ENCODE peak calls at places on chromosomes 16 and 17, in eight cellular contexts. U is adrenal gland, T is H1, P is GM12878, K is HCT116, H is body of pancreas, E is tibial nerve, S is uterus. A is an unnamed sample. For H3K27me3, the result is how much of the 10 kb centered on the place peaks cover.

GRCh38 chr16:4414187-4414909 is 2.0 kb downstream of the CORO7 start:
- DNase-seq in S (no peak), K (no peak), T (no peak), P (peak), H (no peak), U (no peak), E (no peak), A (no peak)

GRCh38 chr17:79651751-79652150 is 40.9 kb upstream of the RBFOX3 start:
- DNase-seq in E (no peak), P (no peak), H (no peak), T (no peak), U (no peak), S (peak), K (no peak), A (no peak)

GRCh38 chr17:20228860-20229259 is 219.7 kb downstream of the SPECC1 start:
- DNase-seq in H (no peak), T (no peak), S (no peak), E (no peak), P (no peak), K (no peak), U (no peak), A (no peak)

GRCh38 chr17:43614560-43614959 is 47.2 kb downstream of the MEOX1 start:
- DNase-seq in K (no peak), H (no peak), E (no peak), U (no peak), P (no peak), S (no peak), T (no peak), A (no peak)

GRCh38 chr16:17803625-17804410 is 333.1 kb upstream of the XYLT1 start:
- DNase-seq in P (no peak), E (no peak), K (no peak), U (no peak), S (no peak), T (no peak), H (no peak), A (no peak)

GRCh38 chr16:67733734-67734470 is 14.8 kb upstream of the GFOD2 start:
- DNase-seq in T (no peak), S (no peak), E (no peak), U (no peak), K (no peak), H (no peak), P (no peak), A (no peak)

GRCh38 chr16:85166699-85167588 is 54.7 kb upstream of the CIBAR2 start:
- DNase-seq in T (no peak), E (no peak), P (no peak), H (peak), K (no peak), S (no peak), U (no peak), A (no peak)

GRCh38 chr17:31313982-31314787 is at the start of gene EVI2B:
- DNase-seq in E (no peak), H (no peak), K (no peak), U (peak), T (no peak), S (no peak), P (peak), A (no peak)

GRCh38 chr17:16920628-16921020 is 51.3 kb downstream of the TNFRSF13B start:
- DNase-seq in H (no peak), K (no peak), E (no peak), U (no peak), S (no peak), P (no peak), T (no peak), A (no peak)

GRCh38 chr17:14205992-14206461 is 30.6 kb downstream of the CDRT15 start:
- DNase-seq in U (no peak), H (peak), K (peak), T (no peak), P (no peak), E (no peak), S (no peak), A (peak)

GRCh38 chr17:46756061-46756735 is 62.3 kb downstream of the WNT3 start:
- DNase-seq in H (no peak), S (no peak), U (no peak), P (no peak), E (no peak), K (no peak), T (no peak), A (no peak)

GRCh38 chr16:84840687-84841627 is 21.2 kb downstream of the CRISPLD2 start:
- DNase-seq in H (no peak), S (no peak), P (no peak), E (no peak), U (no peak), T (no peak), K (no peak), A (no peak)

GRCh38 chr16:1470543-1471251 is 4.1 kb downstream of the CLCN7 start:
- DNase-seq in K (no peak), S (no peak), U (peak), H (no peak), E (no peak), T (no peak), P (no peak), A (no peak)

GRCh38 chr17:67293251-67294203 is 48.5 kb upstream of the HELZ start:
- DNase-seq in P (peak), T (peak), S (peak), H (peak), U (peak), K (peak), E (peak), A (peak)

GRCh38 chr16:23286131-23286532 is 16.0 kb upstream of the SCNN1B start:
- DNase-seq in T (no peak), E (no peak), P (no peak), U (no peak), S (no peak), K (no peak), H (no peak), A (no peak)

GRCh38 chr17:8421571-8421970 is 14.1 kb upstream of the NDEL1 start:
- DNase-seq in E (no peak), S (no peak), K (no peak), U (no peak), P (no peak), T (no peak), H (no peak), A (no peak)

GRCh38 chr16:55248494-55248893 is 75.5 kb upstream of the IRX6 start:
- DNase-seq in S (no peak), U (no peak), H (no peak), E (no peak), P (no peak), K (no peak), T (no peak), A (no peak)

GRCh38 chr16:85422374-85423185 is 190.5 kb upstream of the GSE1 start:
- DNase-seq in P (no peak), S (peak), U (no peak), H (peak), T (no peak), E (no peak), K (no peak), A (peak)

GRCh38 chr17:27946521-27946920 is 53.4 kb upstream of the LYRM9 start:
- DNase-seq in T (no peak), K (no peak), S (no peak), E (no peak), H (no peak), U (no peak), P (no peak), A (no peak)

GRCh38 chr17:19306160-19307111 is 56.1 kb downstream of the B9D1 start:
- DNase-seq in S (no peak), U (no peak), T (no peak), E (no peak), P (peak), K (no peak), H (no peak), A (peak)

GRCh38 chr17:7837375-7838290 is 3.6 kb downstream of the KDM6B start:
- DNase-seq in S (no peak), H (no peak), P (no peak), T (no peak), E (no peak), K (no peak), U (peak), A (no peak)

GRCh38 chr16:30068750-30069574 is 3.4 kb downstream of the ALDOA start:
- DNase-seq in E (no peak), U (peak), K (no peak), H (peak), P (no peak), T (no peak), S (no peak), A (no peak)

GRCh38 chr17:29212681-29213121 is 32.5 kb upstream of the MYO18A start:
- DNase-seq in K (no peak), S (no peak), T (no peak), P (no peak), E (no peak), H (no peak), U (peak), A (no peak)

GRCh38 chr16:81752876-81753227 is 26.2 kb upstream of the PLCG2 start:
- DNase-seq in E (no peak), S (no peak), T (no peak), H (no peak), U (no peak), K (no peak), P (no peak), A (no peak)

GRCh38 chr16:85746431-85747227 is 4.3 kb downstream of the C16orf74 start:
- DNase-seq in E (no peak), P (no peak), K (peak), S (no peak), H (no peak), T (peak), U (no peak), A (no peak)

GRCh38 chr17:50798424-50799344 is 31.4 kb upstream of the ANKRD40CL start:
- DNase-seq in P (no peak), U (no peak), K (no peak), E (no peak), T (no peak), S (no peak), H (no peak), A (no peak)

GRCh38 chr17:51005768-51006167 is 114.9 kb downstream of the SPAG9 start:
- DNase-seq in U (no peak), P (no peak), T (no peak), S (no peak), H (no peak), E (no peak), K (no peak), A (no peak)

GRCh38 chr17:50943575-50943933 is 77.4 kb upstream of the TOB1 start:
- DNase-seq in S (peak), H (peak), E (peak), P (no peak), U (no peak), T (no peak), K (no peak), A (peak)

GRCh38 chr16:11149011-11149616 is 106.9 kb downstream of the SOCS1 start:
- DNase-seq in E (no peak), K (no peak), U (peak), S (no peak), P (no peak), H (no peak), T (no peak), A (peak)

GRCh38 chr17:67221062-67221998 is 23.7 kb downstream of the HELZ start:
- DNase-seq in U (peak), H (peak), P (no peak), S (no peak), K (peak), T (no peak), E (no peak), A (no peak)

GRCh38 chr17:19248923-19249574 is 11.9 kb downstream of the EPN2 start:
- DNase-seq in U (peak), S (peak), T (no peak), K (no peak), E (no peak), P (no peak), H (peak), A (peak)

DNA sequence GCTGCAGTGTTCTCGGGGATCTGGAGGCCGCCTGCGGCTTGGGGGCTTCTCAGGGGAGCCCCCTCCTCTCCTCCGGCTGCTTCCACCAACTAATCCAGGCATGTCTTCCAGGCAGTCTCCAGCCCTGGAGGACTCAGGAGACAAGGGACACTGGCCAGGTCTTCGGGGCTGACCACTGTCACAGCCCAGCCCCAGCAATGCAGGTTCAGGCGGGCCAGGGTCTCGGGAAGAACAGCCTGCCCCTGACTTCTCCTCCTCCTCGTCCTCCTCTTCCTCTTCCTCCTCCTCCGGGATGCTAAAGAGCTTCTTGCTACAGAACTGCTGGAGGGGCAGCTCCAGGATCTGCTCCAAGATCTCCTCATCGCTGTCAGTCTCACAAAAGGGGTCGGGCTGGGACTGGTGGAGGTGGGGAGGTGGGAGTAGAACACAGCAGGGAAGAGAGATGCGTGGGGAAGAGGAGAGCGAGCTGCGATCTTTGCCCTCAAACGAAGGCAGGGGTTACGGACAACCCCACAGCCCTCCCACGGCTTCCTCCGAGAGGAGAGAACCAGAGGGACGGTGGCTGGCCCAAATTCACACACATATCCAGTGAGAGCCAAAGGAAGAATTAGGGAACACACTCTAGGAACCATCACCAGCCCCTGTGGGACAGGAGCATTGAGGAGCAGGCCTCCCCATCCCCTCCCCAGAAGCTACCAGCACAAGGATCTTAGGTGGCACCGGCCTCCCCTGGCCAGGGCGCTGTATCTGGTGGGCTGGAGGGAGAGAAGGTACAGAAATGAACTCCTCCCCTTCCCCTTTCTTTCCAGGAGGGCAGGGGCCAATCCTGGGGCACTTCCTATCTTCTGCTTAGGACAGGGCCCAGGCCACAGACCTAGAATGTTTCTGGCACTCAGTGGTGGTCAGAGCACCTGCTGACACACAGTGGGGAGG is 19.3 kb downstream of the TSPOAP1 start:
- DNase-seq in H (no peak), S (no peak), T (no peak), K (no peak), U (no peak), P (no peak), E (no peak), A (no peak)
- H3K27me3 ChIP-seq in H (under half), S (under half), T (under half), K (under half), U (under half), P (under half), E (under half), A (under half)

DNA sequence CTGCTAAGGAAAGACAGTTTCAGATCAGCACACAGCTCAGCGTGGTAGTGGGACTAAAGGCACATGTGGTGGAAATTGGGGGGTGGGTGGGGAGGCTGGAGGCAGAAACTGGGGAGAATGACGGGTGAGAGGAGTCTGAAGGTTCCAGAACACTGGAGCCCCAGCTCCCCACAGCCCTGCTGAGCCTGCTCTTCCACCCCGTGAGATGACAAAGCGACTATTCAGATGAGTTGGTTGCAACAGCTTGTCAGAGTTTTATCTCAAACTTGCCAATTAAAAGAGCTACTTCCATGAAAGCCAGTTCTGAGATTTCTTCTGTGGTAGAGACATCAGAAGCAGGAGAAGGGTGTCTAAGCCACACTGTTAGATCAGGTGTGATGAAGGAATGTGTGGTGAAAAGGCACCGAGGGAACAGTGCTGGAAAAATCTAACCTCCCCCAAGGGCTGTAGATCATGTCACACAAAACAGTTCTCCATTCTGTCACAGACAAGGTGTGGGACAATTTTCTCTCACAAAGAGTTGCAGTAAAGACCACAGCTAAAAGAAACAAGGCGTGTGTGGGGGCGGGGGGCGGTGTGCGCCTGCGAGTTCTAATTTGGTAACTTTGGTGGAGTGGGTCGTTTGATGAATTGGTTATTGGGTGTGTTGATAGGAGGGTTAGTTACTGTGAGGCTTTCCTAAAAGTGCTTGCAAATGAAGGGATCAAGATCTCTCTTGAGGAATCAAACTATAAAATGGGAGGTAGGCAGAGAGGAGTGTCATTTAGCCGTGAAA is 39.0 kb downstream of the CCDC182 start:
- DNase-seq in E (no peak), T (no peak), P (no peak), S (no peak), U (no peak), H (no peak), K (no peak), A (no peak)
- TF ChIP-seq POLR2A in E (no peak), T (no peak), P (no peak), S (no peak), U (no peak), H (no peak), K (no peak), A (no peak)

DNA sequence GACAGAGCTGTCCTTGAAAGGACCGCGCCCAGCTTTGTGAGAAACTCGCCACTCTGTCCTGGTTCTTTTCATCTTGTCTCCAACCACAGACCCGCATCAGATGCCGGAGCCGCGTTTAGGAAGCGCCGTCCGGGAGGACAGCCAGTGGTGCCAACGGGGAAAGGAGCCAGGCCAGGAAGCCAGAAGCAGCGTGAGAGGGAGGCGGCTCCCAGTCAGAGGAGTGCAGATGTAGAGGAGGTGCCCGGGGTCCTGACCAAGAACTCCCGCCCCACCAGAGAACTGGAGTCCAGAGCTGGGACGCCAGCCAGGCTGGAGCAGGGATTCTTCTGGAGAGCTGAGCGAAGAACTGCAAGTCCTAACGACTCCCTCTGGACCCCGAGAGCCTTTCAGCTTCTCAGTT is 49.3 kb upstream of the TNRC6C start:
- DNase-seq in U (no peak), K (no peak), T (no peak), S (peak), E (no peak), H (no peak), P (no peak), A (no peak)
- H3K27me3 ChIP-seq in U (under half), K (under half), T (under half), S (under half), E (under half), H (under half), P (under half), A (under half)

DNA sequence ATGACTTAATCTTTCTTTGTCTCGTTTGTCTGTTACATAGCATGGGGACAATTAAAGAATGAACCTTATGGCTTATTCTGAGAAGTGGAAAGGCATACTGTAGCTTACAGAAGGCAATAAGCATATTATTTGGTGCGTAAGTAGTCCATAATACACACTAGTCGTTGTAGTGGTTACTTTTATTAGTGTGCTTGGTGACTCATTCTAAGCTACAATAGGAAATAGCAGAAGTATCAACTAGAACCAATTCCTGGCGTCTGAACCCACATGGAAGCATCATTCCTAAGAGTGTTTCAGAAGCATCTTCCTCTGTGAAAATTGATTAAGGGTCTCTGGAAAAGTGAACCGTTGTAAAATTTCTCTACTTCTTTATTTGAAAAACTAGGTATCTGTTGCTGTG is 777.8 kb upstream of the EEF2KMT start:
- DNase-seq in H (no peak), U (no peak), P (no peak), K (no peak), T (no peak), E (no peak), S (no peak), A (no peak)
- TF ChIP-seq POLR2A in H (no peak), U (no peak), P (no peak), K (no peak), T (no peak), E (no peak), S (no peak), A (no peak)

GRCh38 chr17:81533713-81534141 is 5.5 kb downstream of the FSCN2 start:
- DNase-seq in K (no peak), H (no peak), P (no peak), U (no peak), S (no peak), E (no peak), T (no peak), A (peak)

GRCh38 chr17:81535480-81536298 is 7.5 kb downstream of the FSCN2 start:
- DNase-seq in U (no peak), S (no peak), T (no peak), P (no peak), H (no peak), E (no peak), K (no peak), A (no peak)

GRCh38 chr17:81532490-81533287 is 4.5 kb downstream of the FSCN2 start:
- DNase-seq in P (no peak), H (no peak), K (no peak), U (no peak), E (no peak), T (no peak), S (no peak), A (no peak)

GRCh38 chr17:81535007-81535328 is 6.8 kb downstream of the FSCN2 start:
- DNase-seq in T (no peak), E (no peak), H (no peak), S (no peak), P (no peak), U (no peak), K (no peak), A (no peak)

DNA sequence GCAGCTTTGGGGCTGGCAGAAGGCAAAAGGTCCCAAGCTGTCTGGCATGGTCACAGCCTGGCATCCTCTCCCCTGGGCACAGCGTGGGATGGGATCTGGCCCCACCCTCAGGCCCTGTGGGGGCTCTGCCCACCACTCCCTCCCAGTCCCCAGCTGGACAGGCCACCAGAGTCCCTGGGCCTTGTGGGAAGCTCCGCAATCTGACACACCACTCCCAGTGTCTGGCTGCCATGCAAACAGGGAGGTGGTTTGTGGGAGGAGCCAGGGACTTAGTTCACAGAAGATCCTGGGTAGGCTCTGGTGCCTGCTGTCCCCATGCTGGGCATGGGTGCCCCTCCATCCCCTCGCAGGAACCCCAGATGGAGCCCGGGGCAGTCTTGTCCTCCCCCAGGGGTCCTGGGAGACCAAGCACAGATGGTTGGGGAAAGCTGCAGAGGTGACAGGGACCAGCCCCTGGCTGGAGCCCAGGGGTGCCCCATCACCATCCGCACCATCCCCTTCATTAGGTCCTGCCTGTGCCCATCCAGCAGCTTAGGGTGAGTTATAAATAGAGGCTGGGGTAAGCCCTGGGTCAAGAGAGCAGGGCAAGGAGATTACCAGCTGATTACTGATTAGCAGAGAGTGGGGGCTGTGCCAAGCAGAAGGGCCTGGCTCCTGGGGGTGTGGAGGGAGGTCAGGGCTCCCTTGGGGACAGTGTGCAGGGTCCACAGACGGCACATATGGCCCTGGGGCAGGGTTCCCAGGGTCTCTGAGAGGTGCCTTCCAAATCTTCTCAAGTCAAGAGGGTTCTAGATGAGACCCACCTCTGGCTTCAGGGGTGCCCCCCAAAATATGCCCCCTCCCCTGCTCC is 6.2 kb downstream of the FSCN2 start:
- DNase-seq in U (no peak), S (no peak), K (no peak), E (no peak), P (no peak), H (no peak), T (no peak), A (no peak)
- H3K27me3 ChIP-seq in U (under half), S (under half), K (under half), E (under half), P (under half), H (under half), T (under half), A (under half)